ENCODE peak calls at places on chromosomes 4 and X, in seven cellular contexts. One of them, this sample, is unnamed.

GRCh38 chr4:102825261-102826071 is 1.9 kb downstream of the UBE2D3 start:
- DNase-seq in ovary: peak
- DNase-seq in foreskin fibroblast: peak
- DNase-seq in anterior cingulate cortex: peak
- DNase-seq in NCI-H2171 treated with DMSO at 0.1 percent for 48 hours: peak
- DNase-seq in ecto neural progenitor cell: no peak
- DNase-seq in fibroblast of pulmonary artery: peak
- DNase-seq in this sample: peak

GRCh38 chr4:92307156-92307555 is 3.4 kb downstream of the GRID2 start:
- DNase-seq in NCI-H2171 treated with DMSO at 0.1 percent for 48 hours: peak
- DNase-seq in ovary: no peak
- DNase-seq in anterior cingulate cortex: no peak
- DNase-seq in ecto neural progenitor cell: no peak
- DNase-seq in foreskin fibroblast: no peak
- DNase-seq in fibroblast of pulmonary artery: no peak
- DNase-seq in this sample: no peak

GRCh38 chr4:3803475-3803847 is 37.3 kb downstream of the ADRA2C start:
- DNase-seq in ecto neural progenitor cell: no peak
- DNase-seq in foreskin fibroblast: no peak
- DNase-seq in fibroblast of pulmonary artery: no peak
- DNase-seq in ovary: no peak
- DNase-seq in NCI-H2171 treated with DMSO at 0.1 percent for 48 hours: no peak
- DNase-seq in anterior cingulate cortex: no peak
- DNase-seq in this sample: no peak

GRCh38 chr4:19913670-19914069 is 338.0 kb upstream of the SLIT2 start:
- DNase-seq in ovary: no peak
- DNase-seq in NCI-H2171 treated with DMSO at 0.1 percent for 48 hours: no peak
- DNase-seq in fibroblast of pulmonary artery: no peak
- DNase-seq in foreskin fibroblast: no peak
- DNase-seq in anterior cingulate cortex: no peak
- DNase-seq in ecto neural progenitor cell: no peak
- DNase-seq in this sample: no peak

GRCh38 chrX:134585446-134585845 is 72.8 kb downstream of the PLAC1 start:
- DNase-seq in anterior cingulate cortex: no peak
- DNase-seq in foreskin fibroblast: no peak
- DNase-seq in ecto neural progenitor cell: no peak
- DNase-seq in fibroblast of pulmonary artery: no peak
- DNase-seq in ovary: no peak
- DNase-seq in NCI-H2171 treated with DMSO at 0.1 percent for 48 hours: no peak
- DNase-seq in this sample: no peak

GRCh38 chr4:176443117-176443516 is 123.4 kb downstream of the SPCS3 start:
- DNase-seq in NCI-H2171 treated with DMSO at 0.1 percent for 48 hours: no peak
- DNase-seq in foreskin fibroblast: peak
- DNase-seq in anterior cingulate cortex: no peak
- DNase-seq in fibroblast of pulmonary artery: peak
- DNase-seq in ovary: no peak
- DNase-seq in ecto neural progenitor cell: no peak
- DNase-seq in this sample: no peak

GRCh38 chr4:182916483-182917181 is 554 bp downstream of the DCTD start:
- DNase-seq in NCI-H2171 treated with DMSO at 0.1 percent for 48 hours: peak
- DNase-seq in ovary: peak
- DNase-seq in anterior cingulate cortex: peak
- DNase-seq in foreskin fibroblast: peak
- DNase-seq in fibroblast of pulmonary artery: peak
- DNase-seq in ecto neural progenitor cell: peak
- DNase-seq in this sample: no peak

GRCh38 chrX:49876750-49877149 is 2.5 kb upstream of the USP27X start:
- DNase-seq in ovary: no peak
- DNase-seq in anterior cingulate cortex: no peak
- DNase-seq in NCI-H2171 treated with DMSO at 0.1 percent for 48 hours: peak
- DNase-seq in fibroblast of pulmonary artery: peak
- DNase-seq in ecto neural progenitor cell: no peak
- DNase-seq in foreskin fibroblast: no peak
- DNase-seq in this sample: no peak

GRCh38 chrX:104343408-104344129 is 88.8 kb upstream of the ESX1 start:
- DNase-seq in ovary: no peak
- DNase-seq in NCI-H2171 treated with DMSO at 0.1 percent for 48 hours: peak
- DNase-seq in anterior cingulate cortex: no peak
- DNase-seq in foreskin fibroblast: peak
- DNase-seq in ecto neural progenitor cell: peak
- DNase-seq in fibroblast of pulmonary artery: peak
- DNase-seq in this sample: no peak

GRCh38 chr4:6031831-6032230 is 13.6 kb upstream of the C4orf50 start:
- DNase-seq in NCI-H2171 treated with DMSO at 0.1 percent for 48 hours: no peak
- DNase-seq in fibroblast of pulmonary artery: no peak
- DNase-seq in ovary: no peak
- DNase-seq in anterior cingulate cortex: no peak
- DNase-seq in ecto neural progenitor cell: no peak
- DNase-seq in foreskin fibroblast: no peak
- DNase-seq in this sample: no peak

GRCh38 chr4:52298444-52298843 is 247.3 kb downstream of the SPATA18 start:
- DNase-seq in foreskin fibroblast: no peak
- DNase-seq in NCI-H2171 treated with DMSO at 0.1 percent for 48 hours: peak
- DNase-seq in anterior cingulate cortex: no peak
- DNase-seq in ovary: no peak
- DNase-seq in ecto neural progenitor cell: no peak
- DNase-seq in fibroblast of pulmonary artery: no peak
- DNase-seq in this sample: no peak

GRCh38 chr4:168920438-168921081 is 89.5 kb downstream of the CBR4 start:
- DNase-seq in NCI-H2171 treated with DMSO at 0.1 percent for 48 hours: no peak
- DNase-seq in fibroblast of pulmonary artery: no peak
- DNase-seq in ovary: no peak
- DNase-seq in foreskin fibroblast: no peak
- DNase-seq in ecto neural progenitor cell: no peak
- DNase-seq in anterior cingulate cortex: no peak
- DNase-seq in this sample: peak

GRCh38 chr4:88033309-88033708 is 25.9 kb downstream of the PKD2 start:
- DNase-seq in ovary: no peak
- DNase-seq in foreskin fibroblast: peak
- DNase-seq in fibroblast of pulmonary artery: peak
- DNase-seq in anterior cingulate cortex: no peak
- DNase-seq in ecto neural progenitor cell: no peak
- DNase-seq in NCI-H2171 treated with DMSO at 0.1 percent for 48 hours: peak
- DNase-seq in this sample: no peak

GRCh38 chr4:102632236-102632635 is 128.5 kb downstream of the MANBA start:
- DNase-seq in foreskin fibroblast: no peak
- DNase-seq in NCI-H2171 treated with DMSO at 0.1 percent for 48 hours: no peak
- DNase-seq in fibroblast of pulmonary artery: peak
- DNase-seq in ovary: no peak
- DNase-seq in ecto neural progenitor cell: no peak
- DNase-seq in anterior cingulate cortex: no peak
- DNase-seq in this sample: no peak

GRCh38 chrX:129798888-129799287 is 19.1 kb downstream of the SASH3 start:
- DNase-seq in NCI-H2171 treated with DMSO at 0.1 percent for 48 hours: no peak
- DNase-seq in foreskin fibroblast: no peak
- DNase-seq in anterior cingulate cortex: no peak
- DNase-seq in ovary: no peak
- DNase-seq in fibroblast of pulmonary artery: no peak
- DNase-seq in ecto neural progenitor cell: no peak
- DNase-seq in this sample: no peak

GRCh38 chrX:16487620-16488380 is 162.2 kb upstream of the S100G start:
- DNase-seq in ovary: no peak
- DNase-seq in ecto neural progenitor cell: no peak
- DNase-seq in fibroblast of pulmonary artery: peak
- DNase-seq in NCI-H2171 treated with DMSO at 0.1 percent for 48 hours: no peak
- DNase-seq in foreskin fibroblast: no peak
- DNase-seq in anterior cingulate cortex: no peak
- DNase-seq in this sample: no peak

GRCh38 chrX:144722307-144722706 is 525.0 kb upstream of the SPANXN1 start:
- DNase-seq in NCI-H2171 treated with DMSO at 0.1 percent for 48 hours: no peak
- DNase-seq in ovary: no peak
- DNase-seq in foreskin fibroblast: no peak
- DNase-seq in ecto neural progenitor cell: no peak
- DNase-seq in anterior cingulate cortex: no peak
- DNase-seq in fibroblast of pulmonary artery: no peak
- DNase-seq in this sample: no peak

GRCh38 chr4:122865421-122865820 is 38.8 kb downstream of the FGF2 start:
- DNase-seq in NCI-H2171 treated with DMSO at 0.1 percent for 48 hours: no peak
- DNase-seq in fibroblast of pulmonary artery: peak
- DNase-seq in ecto neural progenitor cell: no peak
- DNase-seq in foreskin fibroblast: no peak
- DNase-seq in anterior cingulate cortex: no peak
- DNase-seq in ovary: no peak
- DNase-seq in this sample: no peak

This sample was measured in DMS 273 treated with DMSO at 0.1 percent for 48 hours.